ENCODE peak calls at places on chromosomes 7 and 10, in four cellular contexts. J is SK-N-SH, B is mammary epithelial cell, G is aorta. P is an unnamed sample.

GRCh38 chr7:29848941-29849340 is 42.6 kb downstream of the WIPF3 start:
- DNase-seq in J (no peak), B (no peak), G (no peak), P (no peak)

GRCh38 chr10:5921746-5922145 is 31.7 kb downstream of the FBH1 start:
- DNase-seq in J (no peak), B (no peak), G (no peak), P (no peak)

GRCh38 chr10:68096913-68097509 is 12.3 kb upstream of the MYPN start:
- DNase-seq in J (no peak), B (peak), G (no peak), P (no peak)

GRCh38 chr7:126185959-126186580 is 1066.7 kb downstream of the GRM8 start:
- DNase-seq in J (peak), B (peak), G (no peak), P (no peak)

GRCh38 chr7:141045126-141045841 is 28.6 kb upstream of the TMEM178B start:
- DNase-seq in J (no peak), B (no peak), G (no peak), P (no peak)

GRCh38 chr10:68231106-68231901 is 609 bp downstream of the ATOH7 start:
- DNase-seq in J (peak), B (peak), G (peak), P (peak)

GRCh38 chr10:113111900-113112853 is 162.1 kb downstream of the TCF7L2 start:
- DNase-seq in J (no peak), B (peak), G (peak), P (no peak)

GRCh38 chr10:119090026-119090808 is 9.6 kb upstream of the EIF3A start:
- DNase-seq in J (no peak), B (no peak), G (no peak), P (no peak)

GRCh38 chr7:124257638-124258308 is 224.9 kb upstream of the TMEM229A start:
- DNase-seq in J (no peak), B (no peak), G (no peak), P (no peak)

GRCh38 chr10:132319853-132320669 is 11.9 kb upstream of the LRRC27 start:
- DNase-seq in J (no peak), B (peak), G (no peak), P (no peak)

GRCh38 chr7:77540402-77540822 is 3.3 kb downstream of the PTPN12 start:
- DNase-seq in J (no peak), B (no peak), G (no peak), P (no peak)

GRCh38 chr7:140707132-140707531 is 10.6 kb downstream of the NDUFB2 start:
- DNase-seq in J (no peak), B (no peak), G (no peak), P (no peak)

GRCh38 chr10:48246501-48246900 is 28.0 kb downstream of the FRMPD2 start:
- DNase-seq in J (no peak), B (no peak), G (no peak), P (no peak)

GRCh38 chr7:150831851-150832250 is 20.5 kb upstream of the AOC1 start:
- DNase-seq in J (no peak), B (no peak), G (no peak), P (no peak)

GRCh38 chr7:16993543-16993942 is 111.8 kb upstream of the AGR3 start:
- DNase-seq in J (no peak), B (no peak), G (no peak), P (no peak)

GRCh38 chr7:7524121-7524520 is 11.6 kb downstream of the COL28A1 start:
- DNase-seq in J (no peak), B (no peak), G (no peak), P (no peak)

GRCh38 chr10:124496620-124497019 is 35.0 kb downstream of the LHPP start:
- DNase-seq in J (no peak), B (no peak), G (no peak), P (no peak)

GRCh38 chr7:137081276-137081675 is 212.8 kb downstream of the CHRM2 start:
- DNase-seq in J (no peak), B (no peak), G (no peak), P (no peak)
- H3K27ac ChIP-seq in J (no peak), B (no peak), G (no peak), P (no peak)

DNA sequence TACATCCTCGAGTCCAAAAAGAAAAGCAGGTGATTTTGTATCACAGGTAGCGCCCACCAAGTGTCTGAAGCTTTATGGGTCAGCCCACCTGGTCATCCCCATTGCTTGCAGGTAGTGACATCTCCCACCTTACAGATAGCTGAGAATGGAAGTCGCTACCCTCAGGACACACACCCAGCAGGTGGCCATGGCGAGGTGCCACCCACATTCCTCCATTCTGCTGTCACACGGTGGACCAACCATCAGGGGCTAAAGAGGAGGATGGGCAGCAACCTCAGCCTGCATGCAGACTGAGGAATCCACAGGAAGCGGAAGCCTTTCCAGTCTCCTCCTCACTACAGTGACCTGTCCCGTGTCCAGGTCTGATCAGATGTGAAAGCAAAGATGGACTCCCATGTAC is 162.8 kb downstream of the PAXIP1 start:
- DNase-seq in J (no peak), B (no peak), G (no peak), P (no peak)
- H3K27ac ChIP-seq in J (no peak), B (no peak), G (no peak), P (no peak)

DNA sequence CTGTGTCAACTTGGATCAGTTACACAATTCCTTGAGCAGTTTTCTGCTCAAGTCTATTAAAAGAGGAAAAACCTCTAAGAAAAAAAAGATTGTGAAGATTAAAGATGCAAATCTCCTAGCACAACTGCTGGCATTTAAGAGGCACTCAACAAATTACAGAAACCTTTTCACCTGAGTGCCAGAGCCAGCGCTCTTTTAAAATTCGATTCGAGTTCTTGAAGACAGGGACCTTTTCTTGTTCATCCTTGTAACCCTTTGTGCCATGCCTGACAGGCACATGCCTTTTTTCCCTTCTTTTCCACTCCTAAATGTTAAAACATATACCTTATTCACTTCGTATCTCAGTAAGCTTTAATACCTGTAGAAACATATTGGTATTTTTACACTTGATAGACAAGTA is 769 bp downstream of the NSUN6 start:
- DNase-seq in J (no peak), B (no peak), G (no peak), P (no peak)
- H3K27ac ChIP-seq in J (peak), B (peak), G (no peak), P (no peak)

GRCh38 chr7:67392596-67393438 is 396.2 kb downstream of the TYW1 start:
- DNase-seq in J (no peak), B (no peak), G (no peak), P (no peak)
- H3K27ac ChIP-seq in J (no peak), B (no peak), G (no peak), P (no peak)

DNA sequence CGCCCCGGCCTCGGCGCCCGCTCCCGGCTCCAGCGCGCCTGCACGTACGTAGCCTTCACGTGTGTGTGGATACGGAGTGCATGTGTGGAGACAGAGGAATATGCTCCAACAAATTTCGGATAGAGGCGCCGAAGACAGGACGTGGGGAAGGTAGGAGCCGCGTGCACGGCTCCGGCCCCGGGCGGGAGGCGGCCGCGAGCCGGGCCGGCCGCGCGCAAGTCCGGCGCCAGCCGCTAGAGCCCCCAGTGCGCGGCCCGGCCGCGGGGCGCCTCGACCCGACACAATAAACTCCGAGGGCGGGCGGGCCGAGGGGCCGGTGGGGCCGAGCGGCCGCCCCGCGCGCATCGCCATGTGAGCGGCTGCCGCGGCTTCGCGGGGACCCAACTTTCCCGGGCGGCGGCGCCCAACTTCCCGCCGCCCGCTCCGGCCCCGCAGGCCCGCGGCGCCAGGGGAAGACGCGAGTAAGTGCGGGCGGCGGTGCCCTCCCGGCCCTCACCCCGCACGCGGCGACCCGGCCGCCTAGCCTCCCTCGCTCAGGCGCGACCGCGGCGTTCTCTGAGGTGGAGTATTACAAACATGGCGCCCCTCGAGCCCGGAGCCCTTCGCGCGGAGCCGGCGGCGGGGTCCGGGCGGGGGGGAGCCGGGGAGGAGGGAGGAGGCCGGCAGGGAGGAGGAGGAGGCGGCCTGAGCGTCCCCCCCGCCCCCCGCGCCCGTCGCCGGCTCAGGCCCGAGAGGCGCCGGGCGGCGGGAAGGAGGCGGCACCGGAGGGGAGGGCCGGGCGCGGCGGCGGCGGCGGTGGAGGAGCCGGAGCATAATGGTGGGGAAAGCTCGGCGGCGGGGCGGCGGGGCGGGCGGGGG is at the start of gene ZMYND11:
- DNase-seq in J (peak), B (peak), G (peak), P (peak)
- H3K27ac ChIP-seq in J (peak), B (peak), G (peak), P (peak)

GRCh38 chr7:131409129-131409766 is 81.6 kb downstream of the MKLN1 start:
- DNase-seq in J (no peak), B (no peak), G (no peak), P (no peak)
- H3K27ac ChIP-seq in J (no peak), B (no peak), G (no peak), P (no peak)

P was measured in caudate nucleus.